ENCODE peak calls at places on chromosome X, in six cellular contexts. J is AG08396, G is M059J, K is iPS-NIHi11, W is astrocyte, T is skeletal muscle cell. R is an unnamed sample.

GRCh38 chrX:31228415-31228832 is 156.6 kb upstream of the FTHL17 start:
- DNase-seq in J (peak), K (no peak), T (peak), W (peak), G (no peak), R (peak)

GRCh38 chrX:145549476-145549875 is 268.2 kb upstream of the SLITRK2 start:
- DNase-seq in K (no peak), T (no peak), J (no peak), G (no peak), W (no peak), R (no peak)

GRCh38 chrX:107629533-107629909 is 1.2 kb downstream of the PRPS1 start:
- DNase-seq in K (no peak), J (no peak), G (peak), T (no peak), W (peak), R (peak)

GRCh38 chrX:1306909-1307625 is 29.5 kb upstream of the IL3RA start:
- DNase-seq in W (no peak), K (no peak), G (no peak), T (no peak), J (no peak), R (no peak)

GRCh38 chrX:149040873-149041535 is 464.1 kb downstream of the IDS start:
- DNase-seq in J (no peak), G (no peak), W (peak), T (no peak), K (no peak), R (no peak)

GRCh38 chrX:18640686-18641085 is 31.2 kb downstream of the RS1 start:
- DNase-seq in G (no peak), W (no peak), K (peak), T (no peak), J (no peak), R (no peak)

GRCh38 chrX:135927897-135928296 is 34.4 kb downstream of the SAGE1 start:
- DNase-seq in J (no peak), W (no peak), T (no peak), K (no peak), G (no peak), R (no peak)

GRCh38 chrX:40147399-40148188 is 49.8 kb upstream of the BCOR start:
- DNase-seq in G (no peak), J (no peak), T (no peak), K (no peak), W (no peak), R (no peak)

GRCh38 chrX:63686878-63687714 is 97.9 kb downstream of the ARHGEF9 start:
- DNase-seq in T (peak), G (peak), J (peak), W (peak), K (peak), R (peak)

GRCh38 chrX:129360175-129360574 is 163.1 kb downstream of the SMARCA1 start:
- DNase-seq in T (no peak), K (peak), W (peak), J (peak), G (peak), R (peak)

R was measured in brain microvascular endothelial cell.